ENCODE peak calls at places on chromosome 16, in four cellular contexts. D is hepatic stellate cell; W is A549; Z is activated naive CD4-positive, alpha-beta T cell. B is an unnamed sample.

GRCh38 chr16:72876981-72877373 is 171.0 kb downstream of the ZFHX3 start:
- DNase-seq in D (peak; percentile 62), Z (no peak), W (no peak), B (no peak)

GRCh38 chr16:23700509-23700908 is 12.5 kb downstream of the ERN2 start:
- DNase-seq in W (no peak), D (no peak), Z (no peak), B (no peak)

GRCh38 chr16:68509381-68509780 is 29.7 kb upstream of the ZFP90 start:
- DNase-seq in Z (no peak), D (no peak), W (no peak), B (no peak)

GRCh38 chr16:1564325-1564724 is 30.9 kb downstream of the TMEM204 start:
- DNase-seq in D (peak; percentile 41), W (no peak), Z (no peak), B (no peak)

GRCh38 chr16:85173077-85173980 is 61.1 kb upstream of the CIBAR2 start:
- DNase-seq in Z (no peak), W (peak; percentile 67), D (no peak), B (no peak)

GRCh38 chr16:74730049-74730683 is 29.5 kb upstream of the MLKL start:
- DNase-seq in D (no peak), Z (no peak), W (peak; percentile 78), B (no peak)

GRCh38 chr16:79885320-79885719 is 284.8 kb upstream of the MAF start:
- DNase-seq in W (no peak), D (no peak), Z (no peak), B (no peak)

GRCh38 chr16:85800321-85800669 is 800 bp downstream of the COX4I1 start:
- DNase-seq in Z (no peak), W (no peak), D (peak; percentile 66), B (no peak)

GRCh38 chr16:21524068-21524751 is 75.2 kb upstream of the METTL9 start:
- DNase-seq in Z (no peak), W (no peak), D (no peak), B (peak; percentile 65)

GRCh38 chr16:26111900-26112299 is 420.1 kb downstream of the HS3ST4 start:
- DNase-seq in Z (no peak), W (peak; percentile 5), D (no peak), B (no peak)

GRCh38 chr16:84378567-84378966 is 10.2 kb downstream of the ATP2C2 start:
- DNase-seq in D (no peak), Z (no peak), W (no peak), B (no peak)

B was measured in Right ventricle myocardium inferior.